ENCODE peak calls at places on chromosomes 7 and 10, in ten cellular contexts. U, E, I, P, S, Q, N, G, V and T are unnamed samples.

GRCh38 chr10:110220383-110220782 is 13.0 kb downstream of the MXI1 start:
- DNase-seq in U (no peak), P (no peak), G (no peak), I (no peak), V (no peak), E (no peak), N (no peak), S (peak; percentile 74), Q (no peak), T (no peak)

GRCh38 chr7:135929692-135930091 is 47.5 kb downstream of the MTPN start:
- DNase-seq in G (no peak), V (no peak), P (no peak), U (no peak), E (no peak), I (no peak), S (no peak), Q (no peak), N (no peak), T (no peak)

GRCh38 chr10:43255644-43256431 is 11.0 kb downstream of the RASGEF1A start:
- DNase-seq in U (no peak), I (no peak), G (no peak), N (no peak), S (no peak), E (peak; percentile 69), P (peak; percentile 34), Q (no peak), V (no peak), T (peak; percentile 75)

GRCh38 chr7:92588561-92588960 is 1.6 kb downstream of the FAM133B start:
- DNase-seq in P (peak; percentile 26), I (no peak), Q (no peak), G (no peak), U (no peak), E (no peak), N (no peak), S (no peak), V (no peak), T (no peak)

GRCh38 chr7:78254397-78255055 is 456.0 kb downstream of the PHTF2 start:
- DNase-seq in I (no peak), P (no peak), S (no peak), Q (no peak), E (no peak), G (no peak), U (no peak), N (no peak), V (no peak), T (no peak)

GRCh38 chr10:89091501-89091900 is 100.9 kb downstream of the FAS start:
- DNase-seq in N (no peak), I (no peak), E (no peak), Q (no peak), P (no peak), U (no peak), G (no peak), S (no peak), V (peak; percentile 39), T (no peak)

GRCh38 chr7:81664304-81664703 is 105.5 kb downstream of the HGF start:
- DNase-seq in G (no peak), E (no peak), I (no peak), N (no peak), S (no peak), U (no peak), V (no peak), P (no peak), Q (no peak), T (no peak)

GRCh38 chr7:129188372-129188891 is at the start of gene SMO:
- DNase-seq in G (peak; percentile 45), E (no peak), Q (peak; percentile 87), I (peak; percentile 93), P (peak; percentile 31), V (peak; percentile 39), N (no peak), U (no peak), S (peak; percentile 81), T (peak; percentile 91)

GRCh38 chr10:123496336-123496735 is 169.8 kb upstream of the GPR26 start:
- DNase-seq in V (no peak), G (no peak), I (no peak), S (no peak), U (no peak), P (no peak), N (no peak), E (no peak), Q (no peak), T (no peak)
- H3K4me1 ChIP-seq in V (no peaks in the 10 kb centered on the region), G (no peaks in the 10 kb centered on the region), I (no peaks in the 10 kb centered on the region), S (no peaks in the 10 kb centered on the region), U (no peaks in the 10 kb centered on the region), P (no peaks in the 10 kb centered on the region), N (no peaks in the 10 kb centered on the region), E (no peaks in the 10 kb centered on the region), Q (no peaks in the 10 kb centered on the region), T (peaks cover 28% of the 10 kb centered on the region)

GRCh38 chr10:102648269-102648888 is 4.1 kb downstream of the TRIM8 start:
- DNase-seq in E (no peak), V (no peak), P (no peak), G (no peak), I (no peak), N (no peak), U (no peak), S (no peak), Q (no peak), T (no peak)

GRCh38 chr10:102645741-102646609 is 1.7 kb downstream of the TRIM8 start:
- DNase-seq in Q (no peak), S (peak; percentile 97), V (peak; percentile 96), G (peak; percentile 87), U (peak; percentile 90), I (no peak), P (peak; percentile 70), N (peak; percentile 68), E (peak; percentile 89), T (peak; percentile 62)

GRCh38 chr10:102648889-102649752 is 4.8 kb downstream of the TRIM8 start:
- DNase-seq in N (no peak), P (no peak), U (no peak), V (no peak), I (peak; percentile 75), Q (no peak), E (peak; percentile 64), S (no peak), G (no peak), T (no peak)

GRCh38 chr10:102646610-102647432 is 2.5 kb downstream of the TRIM8 start:
- DNase-seq in E (peak; percentile 66), Q (no peak), N (no peak), S (no peak), I (no peak), P (no peak), V (peak; percentile 55), U (no peak), G (peak; percentile 46), T (no peak)

DNA sequence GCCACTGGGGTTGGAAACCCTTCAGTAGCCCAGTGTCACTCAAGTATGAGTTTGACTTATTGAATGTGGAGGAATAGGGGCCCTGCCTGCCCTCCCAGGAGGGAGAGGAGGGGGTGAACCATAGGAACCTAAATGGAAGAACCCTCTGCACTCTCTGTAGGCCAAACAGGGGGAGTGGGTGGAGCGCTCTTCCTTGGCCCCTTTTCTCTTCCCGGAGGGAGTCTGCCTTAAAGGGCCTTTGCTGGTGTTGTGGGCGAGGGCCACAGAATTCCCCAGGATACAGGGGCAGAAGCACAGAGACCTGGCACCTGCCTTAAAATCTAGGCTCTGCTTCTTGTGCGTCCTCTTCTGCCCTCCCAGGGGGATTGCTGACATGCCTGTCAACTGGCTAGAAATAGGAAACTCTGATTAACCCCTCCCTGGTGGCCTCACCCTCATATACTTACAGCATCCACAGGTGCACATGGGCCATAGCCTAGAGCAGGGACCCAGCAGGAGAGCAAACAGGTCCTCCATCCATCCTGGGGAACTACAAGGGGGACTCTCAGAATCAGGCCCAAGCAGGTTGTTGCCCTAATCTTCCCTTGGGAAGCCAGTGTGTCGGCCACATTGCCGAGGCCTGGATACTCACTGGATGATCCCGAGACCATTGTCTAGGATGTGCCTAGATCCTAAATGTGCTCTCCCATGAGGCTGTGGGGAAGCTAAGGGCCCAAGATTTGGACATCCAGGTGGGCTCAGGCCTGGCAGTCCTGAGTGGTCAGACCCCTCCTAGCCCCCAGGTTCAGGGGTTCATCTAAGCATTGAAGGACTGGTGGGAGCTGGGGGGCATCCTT is 3.4 kb downstream of the TRIM8 start:
- DNase-seq in Q (no peak), V (no peak), N (no peak), U (no peak), E (no peak), I (no peak), P (no peak), G (no peak), S (no peak), T (no peak)
- H3K4me1 ChIP-seq in Q (peaks cover 24% of the 10 kb centered on the region), V (peaks cover 40% of the 10 kb centered on the region), N (peaks cover 81% of the 10 kb centered on the region), U (peaks cover 62% of the 10 kb centered on the region), E (peaks cover 63% of the 10 kb centered on the region), I (peaks cover 51% of the 10 kb centered on the region), P (peaks cover 26% of the 10 kb centered on the region), G (peaks cover 58% of the 10 kb centered on the region), S (peaks cover 67% of the 10 kb centered on the region), T (peaks cover 54% of the 10 kb centered on the region)

GRCh38 chr10:6092731-6093130 is 3.9 kb downstream of the RBM17 start:
- DNase-seq in V (no peak), U (no peak), Q (no peak), N (no peak), S (no peak), I (no peak), G (no peak), P (no peak), E (no peak), T (no peak)

GRCh38 chr10:6091630-6092029 is 2.8 kb downstream of the RBM17 start:
- DNase-seq in I (no peak), U (no peak), N (no peak), P (no peak), S (no peak), Q (no peak), G (no peak), E (no peak), V (no peak), T (no peak)

GRCh38 chr10:6088721-6089333 is at the start of gene RBM17:
- DNase-seq in N (peak; percentile 91), U (peak; percentile 94), S (peak; percentile 99), V (peak; percentile 97), P (peak; percentile 97), I (peak; percentile 98), E (peak; percentile 98), G (peak; percentile 96), Q (peak; percentile 81), T (peak; percentile 95)

GRCh38 chr10:6086375-6087233 is 2.2 kb upstream of the RBM17 start:
- DNase-seq in P (peak; percentile 93), V (peak; percentile 85), I (peak; percentile 62), E (peak; percentile 88), S (peak; percentile 93), N (peak; percentile 75), U (peak; percentile 74), Q (no peak), G (peak; percentile 92), T (peak; percentile 90)

DNA sequence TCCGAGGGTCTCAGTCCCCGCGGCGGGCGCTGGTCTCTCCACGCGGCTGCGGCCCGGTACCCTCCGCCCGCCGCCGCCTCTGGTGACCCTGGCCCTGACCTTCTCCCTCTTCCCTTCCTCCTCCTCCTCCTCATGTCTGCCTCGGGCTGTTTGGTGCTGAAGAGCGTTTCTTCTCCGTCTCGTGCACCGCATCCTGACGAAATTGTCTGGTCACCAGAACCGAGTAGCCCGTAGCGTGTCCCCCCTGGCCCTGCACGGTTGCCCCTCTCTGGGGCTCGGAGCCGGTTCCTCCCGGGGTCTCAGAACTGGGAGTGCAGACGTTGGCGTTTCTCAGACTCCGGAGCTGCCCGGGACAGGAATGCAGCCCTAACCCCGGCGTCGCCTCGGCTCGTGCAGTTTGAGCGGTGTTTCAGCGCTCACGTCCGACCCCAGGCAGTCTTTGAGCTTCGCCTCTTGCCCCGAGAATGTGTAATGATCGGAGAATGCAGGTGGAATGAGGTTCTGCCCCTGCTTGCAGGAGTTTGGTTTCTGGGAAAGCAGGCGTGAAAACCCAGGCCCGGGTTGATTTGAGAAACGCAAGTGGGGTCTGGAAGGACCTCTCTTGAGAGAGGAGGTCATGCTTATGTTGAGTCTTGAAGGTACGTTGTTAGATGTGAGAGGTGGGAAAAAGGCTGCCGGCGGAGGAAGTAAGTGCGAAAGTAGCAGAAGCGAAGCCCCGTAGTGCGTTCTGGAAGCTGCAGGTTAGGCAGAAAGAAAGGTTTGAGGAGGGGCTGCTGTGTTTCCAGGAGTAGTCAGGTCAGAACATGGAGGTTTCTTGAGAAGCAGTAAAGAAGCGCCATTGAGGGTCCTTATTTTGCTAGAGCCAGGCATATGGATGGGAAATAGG is 743 bp downstream of the RBM17 start:
- DNase-seq in I (peak; percentile 26), G (peak; percentile 25), Q (no peak), P (no peak), E (no peak), S (no peak), V (no peak), U (no peak), N (no peak), T (peak; percentile 60)
- H3K4me1 ChIP-seq in I (peaks cover 3% of the 10 kb centered on the region), G (peaks cover 31% of the 10 kb centered on the region), Q (no peaks in the 10 kb centered on the region), P (peaks cover 35% of the 10 kb centered on the region), E (peaks cover 50% of the 10 kb centered on the region), S (peaks cover 30% of the 10 kb centered on the region), V (peaks cover 13% of the 10 kb centered on the region), U (peaks cover 59% of the 10 kb centered on the region), N (peaks cover 72% of the 10 kb centered on the region), T (peaks cover 11% of the 10 kb centered on the region)

DNA sequence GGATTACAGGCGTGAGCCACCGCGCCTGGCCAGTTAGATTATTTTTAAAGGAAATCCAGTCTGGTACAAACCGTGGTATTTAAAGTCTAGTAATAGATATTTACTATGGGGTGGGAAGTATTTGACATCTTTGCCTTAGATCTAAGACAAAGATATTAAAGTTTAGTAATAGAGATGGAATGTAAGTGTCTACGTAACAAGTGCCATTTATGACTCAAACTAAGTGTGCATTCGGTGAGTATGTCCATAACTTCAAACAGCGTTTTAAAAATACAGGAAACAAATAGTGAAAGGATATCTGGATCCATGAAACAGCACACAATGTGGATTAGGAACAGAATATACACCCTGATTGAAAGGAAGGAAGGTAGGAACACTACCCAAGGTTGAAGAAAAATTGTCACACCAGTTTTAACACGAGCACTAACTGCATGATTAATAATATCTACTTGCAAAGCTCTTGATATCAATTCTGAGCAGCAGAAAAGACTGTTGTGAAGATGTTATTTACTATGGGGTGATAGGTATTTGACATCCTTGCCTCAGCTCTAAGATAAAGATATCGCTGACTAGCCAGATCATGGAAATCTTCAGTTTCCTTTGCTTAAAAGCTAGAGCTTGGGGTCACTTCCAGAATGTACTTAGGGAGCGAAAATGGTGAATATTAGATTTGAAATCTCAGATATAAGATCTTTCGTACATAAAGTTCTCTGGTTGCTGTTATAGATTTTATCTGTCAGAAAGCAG is 48.7 kb downstream of the EPC1 start:
- DNase-seq in I (no peak), E (no peak), P (peak; percentile 78), S (no peak), V (peak; percentile 93), G (no peak), Q (no peak), N (no peak), U (no peak), T (no peak)
- H3K4me1 ChIP-seq in I (no peaks in the 10 kb centered on the region), E (peaks cover 42% of the 10 kb centered on the region), P (peaks cover 37% of the 10 kb centered on the region), S (peaks cover 15% of the 10 kb centered on the region), V (peaks cover 6% of the 10 kb centered on the region), G (peaks cover 15% of the 10 kb centered on the region), Q (no peaks in the 10 kb centered on the region), N (peaks cover 37% of the 10 kb centered on the region), U (peaks cover 39% of the 10 kb centered on the region), T (no peaks in the 10 kb centered on the region)